ENCODE peak calls at places on chromosomes 1 and 21, in four cellular contexts. E is upper lobe of left lung, N is stomach, Q is HCT116. V is an unnamed sample.

GRCh38 chr1:200354243-200354642 is 55.6 kb downstream of the ZNF281 start:
- DNase-seq in N (no peak), Q (no peak), E (no peak), V (no peak)

GRCh38 chr1:209485167-209485566 is 98.3 kb upstream of the CAMK1G start:
- DNase-seq in N (no peak), E (no peak), Q (no peak), V (no peak)

GRCh38 chr1:2561446-2561845 is 5.3 kb downstream of the TNFRSF14 start:
- DNase-seq in E (no peak), Q (no peak), N (no peak), V (no peak)

GRCh38 chr21:30083120-30083945 is 83.3 kb downstream of the CLDN17 start:
- DNase-seq in N (no peak), E (no peak), Q (no peak), V (no peak)

GRCh38 chr1:4180066-4180735 is 280.1 kb upstream of the C1orf174 start:
- DNase-seq in E (no peak), N (no peak), Q (no peak), V (peak; percentile 54)

GRCh38 chr1:47672622-47673021 is 234.8 kb downstream of the FOXD2 start:
- DNase-seq in N (no peak), E (no peak), Q (no peak), V (no peak)

GRCh38 chr1:186046437-186047233 is 312.4 kb downstream of the HMCN1 start:
- DNase-seq in E (no peak), N (no peak), Q (no peak), V (no peak)

GRCh38 chr1:20719261-20719660 is 1.5 kb upstream of the KIF17 start:
- DNase-seq in E (no peak), N (no peak), Q (no peak), V (no peak)

GRCh38 chr1:170162385-170163226 is 16.8 kb downstream of the NTMT2 start:
- DNase-seq in E (no peak), N (no peak), Q (no peak), V (no peak)

GRCh38 chr1:47587891-47588582 is 150.2 kb downstream of the FOXD2 start:
- DNase-seq in Q (no peak), N (no peak), E (no peak), V (peak; percentile 82)

GRCh38 chr1:246110343-246111219 is 396.5 kb downstream of the SMYD3 start:
- DNase-seq in E (peak; percentile 25), Q (no peak), N (no peak), V (no peak)

GRCh38 chr1:165635823-165636222 is 4.8 kb downstream of the MGST3 start:
- DNase-seq in E (no peak), N (no peak), Q (no peak), V (no peak)

GRCh38 chr1:26942656-26943055 is 17.6 kb downstream of the KDF1 start:
- DNase-seq in Q (no peak), E (no peak), N (no peak), V (no peak)

GRCh38 chr1:18536943-18537342 is 56.2 kb downstream of the KLHDC7A start:
- DNase-seq in E (no peak), N (no peak), Q (no peak), V (peak; percentile 72)

GRCh38 chr1:10291705-10292104 is 81.3 kb downstream of the KIF1B start:
- DNase-seq in Q (no peak), N (no peak), E (no peak), V (no peak)

GRCh38 chr1:10287023-10287645 is 76.8 kb downstream of the KIF1B start:
- DNase-seq in N (no peak), E (no peak), Q (no peak), V (no peak)

GRCh38 chr1:10283318-10283984 is 73.1 kb downstream of the KIF1B start:
- DNase-seq in Q (no peak), N (no peak), E (no peak), V (no peak)

GRCh38 chr1:10288059-10288615 is 77.8 kb downstream of the KIF1B start:
- DNase-seq in E (no peak), N (no peak), Q (no peak), V (no peak)

GRCh38 chr1:10286244-10286643 is 75.9 kb downstream of the KIF1B start:
- DNase-seq in E (no peak), Q (no peak), N (no peak), V (no peak)
- TF ChIP-seq POLR2AphosphoS5 in E (no peak), Q (no peak), N (peak; percentile 36), V (no peak)

DNA sequence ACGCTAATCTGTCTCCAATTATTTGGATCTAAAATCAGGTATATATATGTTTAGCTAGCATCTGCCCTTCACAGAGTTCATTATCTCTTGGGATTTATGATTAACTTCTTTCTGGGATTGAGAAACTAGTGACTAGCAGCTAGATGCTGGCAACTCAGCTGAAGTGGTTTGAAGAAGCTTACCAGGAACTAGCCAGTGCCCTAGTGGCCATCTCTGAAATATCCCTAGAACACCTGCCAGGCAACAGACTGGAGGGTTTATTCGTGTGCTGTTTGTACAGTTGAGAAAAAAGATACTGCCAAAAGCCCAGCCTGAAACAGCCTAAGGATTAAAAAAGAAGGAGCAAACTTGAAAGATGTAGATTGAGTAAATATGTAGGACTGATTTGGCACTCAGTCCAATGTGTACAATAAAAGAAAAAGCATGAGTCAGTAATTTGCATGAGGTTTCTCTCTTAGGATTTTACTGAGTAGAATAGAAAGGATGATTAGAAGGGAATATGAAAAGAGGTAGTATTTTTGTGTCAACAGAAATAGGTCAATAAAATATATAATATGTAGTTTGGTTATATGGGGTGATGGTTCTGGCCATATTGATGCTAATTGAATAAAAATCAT is 1144.6 kb upstream of the ADGRL2 start:
- DNase-seq in E (no peak), N (peak; percentile 44), Q (peak; percentile 13), V (no peak)
- TF ChIP-seq CTCF in E (no peak), N (peak; percentile 43), Q (peak; percentile 53), V (no peak)

DNA sequence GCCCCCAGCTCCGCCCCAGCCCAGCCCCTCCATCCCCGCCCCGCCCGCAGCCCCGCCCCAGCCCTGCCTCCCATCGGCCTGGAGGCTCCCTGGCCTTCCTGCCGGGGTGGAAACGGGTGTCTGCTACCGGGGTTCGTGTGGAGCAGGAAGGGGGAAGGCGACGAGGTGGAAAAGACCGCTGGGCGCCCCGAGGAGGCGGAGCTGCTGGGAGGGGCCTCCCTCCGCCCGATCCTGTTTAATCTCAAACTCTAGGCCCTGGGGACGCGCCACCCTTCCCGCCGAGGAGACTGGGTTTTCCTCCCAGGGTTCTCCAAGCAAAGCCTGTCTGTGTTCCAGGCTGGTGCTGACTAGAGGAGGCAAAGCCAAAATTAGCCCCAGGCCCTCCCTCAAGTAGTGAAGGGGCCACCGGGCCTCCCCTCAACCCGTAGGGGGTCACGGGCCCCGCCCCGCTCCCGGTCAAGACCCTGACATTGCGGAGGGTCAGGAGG is 16.2 kb upstream of the TTLL10 start:
- DNase-seq in E (peak; percentile 94), N (peak; percentile 92), Q (peak; percentile 71), V (no peak)
- TF ChIP-seq POLR2AphosphoS5 in E (peak; percentile 82), N (peak; percentile 90), Q (peak; percentile 89), V (peak; percentile 91)

DNA sequence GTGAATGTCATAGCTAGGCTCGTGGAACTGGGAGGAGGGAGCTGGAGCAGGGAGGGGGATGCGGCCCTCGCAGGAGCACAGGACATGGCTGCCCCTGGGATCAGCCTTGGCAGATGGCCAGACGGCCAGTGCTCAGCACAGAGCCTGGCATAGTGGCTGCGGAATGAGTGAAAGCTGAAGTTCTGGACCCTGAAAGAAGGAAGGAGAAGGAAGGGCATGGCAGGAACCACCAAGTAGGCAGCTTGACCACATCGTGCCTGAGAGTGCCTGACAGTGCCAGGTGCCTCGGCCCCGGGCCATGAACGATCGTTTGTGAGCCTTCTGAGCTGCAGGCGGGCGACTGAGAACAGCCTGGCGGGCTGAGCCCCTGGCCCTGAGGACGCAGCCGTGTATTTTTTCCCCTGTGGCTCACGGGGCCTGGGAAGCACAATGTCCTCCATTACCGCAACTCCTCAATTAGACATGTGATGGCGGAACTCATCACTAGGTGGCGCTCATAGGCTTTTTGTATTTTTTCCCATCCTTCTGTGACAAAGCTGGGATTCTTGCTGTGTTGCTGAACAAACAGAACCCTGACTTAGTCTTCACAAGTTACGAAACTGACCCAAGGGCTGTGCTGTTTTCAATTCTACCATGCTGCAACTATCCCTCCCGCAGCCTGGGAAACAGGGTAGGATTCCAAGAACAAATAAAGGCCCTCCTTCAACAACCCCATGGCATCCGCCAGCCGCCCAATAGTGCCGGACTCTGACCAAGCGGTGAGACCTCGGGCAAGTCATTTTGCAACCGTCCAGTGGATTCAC is 29.9 kb upstream of the TMEM61 start:
- DNase-seq in E (peak; percentile 68), N (peak; percentile 83), Q (peak; percentile 60), V (no peak)
- TF ChIP-seq CTCF in E (peak; percentile 82), N (peak; percentile 83), Q (peak; percentile 68), V (peak; percentile 63)

GRCh38 chr21:42512346-42513034 is 1.2 kb upstream of the SLC37A1 start:
- DNase-seq in Q (no peak), N (no peak), E (no peak), V (no peak)

GRCh38 chr21:42513151-42513984 is at the start of gene SLC37A1:
- DNase-seq in E (no peak), Q (no peak), N (peak; percentile 64), V (no peak)

GRCh38 chr21:42514883-42515228 is 1.2 kb downstream of the SLC37A1 start:
- DNase-seq in Q (no peak), E (no peak), N (no peak), V (no peak)

GRCh38 chr21:42515708-42516502 is 2.3 kb downstream of the SLC37A1 start:
- DNase-seq in N (no peak), E (peak; percentile 90), Q (peak; percentile 48), V (no peak)

DNA sequence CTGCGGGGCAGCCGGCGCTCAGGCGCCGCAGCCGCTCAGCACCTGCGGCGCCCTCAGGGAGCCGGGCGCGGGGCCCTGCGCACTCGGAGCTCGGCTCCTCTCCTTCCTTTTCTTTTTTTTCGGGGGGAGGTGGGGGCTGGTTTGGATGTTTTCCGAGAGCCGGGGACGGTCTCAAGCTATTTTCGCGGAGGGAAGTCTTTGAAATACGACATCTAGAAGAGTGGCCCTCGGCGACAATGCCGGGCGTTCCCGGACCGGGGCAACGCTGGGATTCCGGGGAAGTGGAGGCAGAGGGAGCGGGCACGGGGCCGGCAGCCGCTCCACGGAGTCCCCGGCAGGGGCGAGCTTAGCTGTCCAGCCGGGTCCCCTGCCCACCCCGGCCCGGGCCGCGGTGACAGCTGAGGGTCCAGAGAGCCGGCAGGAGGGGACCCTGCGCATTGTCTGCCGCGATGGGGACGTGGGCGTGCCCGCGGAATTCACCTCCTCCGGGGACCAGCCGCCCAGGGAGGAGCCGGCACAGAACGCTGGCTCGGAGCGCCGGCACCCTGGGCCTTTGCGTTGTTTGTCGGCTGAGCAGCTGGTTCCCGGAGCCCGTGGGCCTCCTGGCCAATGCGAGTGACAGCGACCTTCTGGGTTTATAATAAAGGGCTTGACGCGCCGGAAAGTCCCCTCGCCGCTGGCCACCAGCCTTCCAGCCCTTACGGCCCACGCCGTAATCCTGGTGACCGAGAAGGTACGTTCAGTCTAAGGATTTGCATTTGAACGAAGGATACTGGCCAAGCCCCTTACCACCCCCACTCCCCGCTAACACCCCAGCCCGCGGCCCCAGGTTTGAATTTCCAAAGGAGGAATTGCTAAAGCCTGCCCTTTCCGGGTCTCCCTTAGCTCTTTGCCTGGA is 582 bp downstream of the SLC37A1 start:
- DNase-seq in E (peak; percentile 61), Q (no peak), N (peak; percentile 76), V (peak; percentile 87)
- TF ChIP-seq POLR2AphosphoS5 in E (peak; percentile 72), Q (peak; percentile 56), N (peak; percentile 53), V (no peak)

GRCh38 chr1:38529337-38529860 is 330.2 kb downstream of the RRAGC start:
- DNase-seq in E (no peak), Q (no peak), N (no peak), V (no peak)
- TF ChIP-seq CTCF in E (no peak), Q (no peak), N (no peak), V (no peak)

GRCh38 chr1:52944566-52944965 is 17.5 kb downstream of the SCP2 start:
- DNase-seq in Q (no peak), E (no peak), N (no peak), V (no peak)

GRCh38 chr1:52947490-52947889 is 20.4 kb downstream of the SCP2 start:
- DNase-seq in Q (no peak), N (no peak), E (no peak), V (no peak)

GRCh38 chr1:52943876-52944275 is 16.8 kb downstream of the SCP2 start:
- DNase-seq in E (no peak), Q (no peak), N (no peak), V (no peak)
- TF ChIP-seq POLR2AphosphoS5 in E (no peak), Q (no peak), N (no peak), V (no peak)

V was measured in vagina.